ENCODE peak calls at places on chromosome 19, in seven cellular contexts. One of them, this sample, is unnamed.

GRCh38 chr19:16330368-16330801 is 5.8 kb downstream of the KLF2 start:
- DNase-seq in stimulated activated CD8-positive, alpha-beta memory T cell treated with anti-CD3 and anti-CD28 coated beads, Interleukin-12 subunit alpha, Interleukin-12 subunit beta, amount 100 ng/mL, for 1 hour: peak; percentile 89
- DNase-seq in stimulated activated CD4-positive, alpha-beta T cell treated with anti-CD3 and anti-CD28 coated beads, Interleukin-2, amount 100 ng/mL, for 48 hours: peak; percentile 83
- DNase-seq in H4: peak; percentile 88
- DNase-seq in heart right ventricle: peak; percentile 66
- DNase-seq in HFF-Myc: no peak
- DNase-seq in glutamatergic neuron: no peak
- DNase-seq in this sample: peak; percentile 93

GRCh38 chr19:6632002-6632621 is 37.8 kb downstream of the TNFSF14 start:
- DNase-seq in stimulated activated CD8-positive, alpha-beta memory T cell treated with anti-CD3 and anti-CD28 coated beads, Interleukin-12 subunit alpha, Interleukin-12 subunit beta, amount 100 ng/mL, for 1 hour: peak; percentile 81
- DNase-seq in stimulated activated CD4-positive, alpha-beta T cell treated with anti-CD3 and anti-CD28 coated beads, Interleukin-2, amount 100 ng/mL, for 48 hours: peak; percentile 93
- DNase-seq in H4: peak; percentile 69
- DNase-seq in heart right ventricle: no peak
- DNase-seq in HFF-Myc: peak; percentile 52
- DNase-seq in glutamatergic neuron: peak; percentile 55
- DNase-seq in this sample: peak; percentile 75

GRCh38 chr19:29793116-29793727 is 18.6 kb upstream of the CCNE1 start:
- DNase-seq in stimulated activated CD8-positive, alpha-beta memory T cell treated with anti-CD3 and anti-CD28 coated beads, Interleukin-12 subunit alpha, Interleukin-12 subunit beta, amount 100 ng/mL, for 1 hour: no peak
- DNase-seq in stimulated activated CD4-positive, alpha-beta T cell treated with anti-CD3 and anti-CD28 coated beads, Interleukin-2, amount 100 ng/mL, for 48 hours: no peak
- DNase-seq in H4: no peak
- DNase-seq in heart right ventricle: no peak
- DNase-seq in HFF-Myc: no peak
- DNase-seq in glutamatergic neuron: no peak
- DNase-seq in this sample: no peak

GRCh38 chr19:29687897-29688728 is 22.9 kb downstream of the PLEKHF1 start:
- DNase-seq in stimulated activated CD8-positive, alpha-beta memory T cell treated with anti-CD3 and anti-CD28 coated beads, Interleukin-12 subunit alpha, Interleukin-12 subunit beta, amount 100 ng/mL, for 1 hour: no peak
- DNase-seq in stimulated activated CD4-positive, alpha-beta T cell treated with anti-CD3 and anti-CD28 coated beads, Interleukin-2, amount 100 ng/mL, for 48 hours: no peak
- DNase-seq in H4: no peak
- DNase-seq in heart right ventricle: no peak
- DNase-seq in HFF-Myc: no peak
- DNase-seq in glutamatergic neuron: no peak
- DNase-seq in this sample: no peak

GRCh38 chr19:1503089-1503924 is 9.5 kb downstream of the ADAMTSL5 start:
- DNase-seq in stimulated activated CD8-positive, alpha-beta memory T cell treated with anti-CD3 and anti-CD28 coated beads, Interleukin-12 subunit alpha, Interleukin-12 subunit beta, amount 100 ng/mL, for 1 hour: peak; percentile 47
- DNase-seq in stimulated activated CD4-positive, alpha-beta T cell treated with anti-CD3 and anti-CD28 coated beads, Interleukin-2, amount 100 ng/mL, for 48 hours: peak; percentile 75
- DNase-seq in H4: no peak
- DNase-seq in heart right ventricle: peak; percentile 64
- DNase-seq in HFF-Myc: no peak
- DNase-seq in glutamatergic neuron: peak; percentile 78
- DNase-seq in this sample: no peak

GRCh38 chr19:30453768-30454167 is 81.6 kb downstream of the ZNF536 start:
- DNase-seq in stimulated activated CD8-positive, alpha-beta memory T cell treated with anti-CD3 and anti-CD28 coated beads, Interleukin-12 subunit alpha, Interleukin-12 subunit beta, amount 100 ng/mL, for 1 hour: no peak
- DNase-seq in stimulated activated CD4-positive, alpha-beta T cell treated with anti-CD3 and anti-CD28 coated beads, Interleukin-2, amount 100 ng/mL, for 48 hours: no peak
- DNase-seq in H4: no peak
- DNase-seq in heart right ventricle: no peak
- DNase-seq in HFF-Myc: no peak
- DNase-seq in glutamatergic neuron: no peak
- DNase-seq in this sample: no peak

GRCh38 chr19:46192990-46193650 is 36.4 kb upstream of the IGFL1 start:
- DNase-seq in stimulated activated CD8-positive, alpha-beta memory T cell treated with anti-CD3 and anti-CD28 coated beads, Interleukin-12 subunit alpha, Interleukin-12 subunit beta, amount 100 ng/mL, for 1 hour: no peak
- DNase-seq in stimulated activated CD4-positive, alpha-beta T cell treated with anti-CD3 and anti-CD28 coated beads, Interleukin-2, amount 100 ng/mL, for 48 hours: no peak
- DNase-seq in H4: peak; percentile 79
- DNase-seq in heart right ventricle: no peak
- DNase-seq in HFF-Myc: no peak
- DNase-seq in glutamatergic neuron: no peak
- DNase-seq in this sample: peak; percentile 80

GRCh38 chr19:42323473-42323851 is 2.0 kb upstream of the MEGF8 start:
- DNase-seq in stimulated activated CD8-positive, alpha-beta memory T cell treated with anti-CD3 and anti-CD28 coated beads, Interleukin-12 subunit alpha, Interleukin-12 subunit beta, amount 100 ng/mL, for 1 hour: no peak
- DNase-seq in stimulated activated CD4-positive, alpha-beta T cell treated with anti-CD3 and anti-CD28 coated beads, Interleukin-2, amount 100 ng/mL, for 48 hours: no peak
- DNase-seq in H4: no peak
- DNase-seq in heart right ventricle: no peak
- DNase-seq in HFF-Myc: no peak
- DNase-seq in glutamatergic neuron: no peak
- DNase-seq in this sample: no peak